ENCODE peak calls at places on chromosome 2, in four cellular contexts. One of them, this sample, is unnamed.

GRCh38 chr2:120108049-120108448 is 95.2 kb downstream of the EPB41L5 start:
- DNase-seq in GM12891: no peak
- DNase-seq in GM12878: no peak
- DNase-seq in H1: no peak
- DNase-seq in this sample: no peak

GRCh38 chr2:75403991-75404428 is 156.7 kb downstream of the EVA1A start:
- DNase-seq in GM12891: no peak
- DNase-seq in GM12878: peak; percentile 36
- DNase-seq in H1: peak; percentile 21
- DNase-seq in this sample: no peak

GRCh38 chr2:8116661-8117060 is 565.2 kb upstream of the ID2 start:
- DNase-seq in GM12878: peak; percentile 64
- DNase-seq in GM12891: peak; percentile 24
- DNase-seq in H1: no peak
- DNase-seq in this sample: peak; percentile 26

GRCh38 chr2:8551622-8552074 is 130.2 kb upstream of the ID2 start:
- DNase-seq in GM12891: peak; percentile 56
- DNase-seq in H1: no peak
- DNase-seq in GM12878: no peak
- DNase-seq in this sample: peak; percentile 54

GRCh38 chr2:49224426-49225010 is 70.2 kb upstream of the FSHR start:
- DNase-seq in GM12878: no peak
- DNase-seq in H1: no peak
- DNase-seq in GM12891: no peak
- DNase-seq in this sample: no peak

GRCh38 chr2:201218780-201219179 is 35.8 kb downstream of the CASP10 start:
- DNase-seq in H1: no peak
- DNase-seq in GM12878: no peak
- DNase-seq in GM12891: no peak
- DNase-seq in this sample: no peak

GRCh38 chr2:158391876-158392275 is 64.7 kb downstream of the CCDC148 start:
- DNase-seq in GM12891: no peak
- DNase-seq in GM12878: no peak
- DNase-seq in H1: no peak
- DNase-seq in this sample: no peak

GRCh38 chr2:240250985-240251847 is 110.8 kb upstream of the OTOS start:
- DNase-seq in H1: no peak
- DNase-seq in GM12891: no peak
- DNase-seq in GM12878: no peak
- DNase-seq in this sample: no peak

GRCh38 chr2:116922414-116922813 is 892.1 kb upstream of the DDX18 start:
- DNase-seq in GM12878: no peak
- DNase-seq in H1: no peak
- DNase-seq in GM12891: no peak
- DNase-seq in this sample: no peak

GRCh38 chr2:109324859-109325258 is 195.9 kb downstream of the SH3RF3 start:
- DNase-seq in GM12878: no peak
- DNase-seq in GM12891: no peak
- DNase-seq in H1: no peak
- DNase-seq in this sample: no peak

GRCh38 chr2:2868065-2868464 is 509.6 kb downstream of the EIPR1 start:
- DNase-seq in H1: no peak
- DNase-seq in GM12878: no peak
- DNase-seq in GM12891: no peak
- DNase-seq in this sample: no peak

GRCh38 chr2:23456881-23457760 is 72.1 kb downstream of the KLHL29 start:
- DNase-seq in GM12878: no peak
- DNase-seq in H1: no peak
- DNase-seq in GM12891: no peak
- DNase-seq in this sample: no peak

GRCh38 chr2:239805043-239805329 is 220.2 kb downstream of the NDUFA10 start:
- DNase-seq in GM12878: no peak
- DNase-seq in GM12891: no peak
- DNase-seq in H1: no peak
- DNase-seq in this sample: no peak

GRCh38 chr2:162926501-162926900 is 87.9 kb upstream of the KCNH7 start:
- DNase-seq in H1: no peak
- DNase-seq in GM12878: no peak
- DNase-seq in GM12891: no peak
- DNase-seq in this sample: no peak

GRCh38 chr2:239711911-239712570 is 311.2 kb upstream of the HDAC4 start:
- DNase-seq in GM12891: no peak
- DNase-seq in GM12878: no peak
- DNase-seq in H1: no peak
- DNase-seq in this sample: no peak

GRCh38 chr2:183063083-183063482 is 15.5 kb upstream of the DUSP19 start:
- DNase-seq in GM12891: no peak
- DNase-seq in GM12878: no peak
- DNase-seq in H1: no peak
- DNase-seq in this sample: no peak

GRCh38 chr2:41136966-41137494 is 685.1 kb upstream of the SLC8A1 start:
- DNase-seq in H1: no peak
- DNase-seq in GM12891: no peak
- DNase-seq in GM12878: no peak
- DNase-seq in this sample: no peak

GRCh38 chr2:224098473-224098872 is 59.4 kb upstream of the SERPINE2 start:
- DNase-seq in GM12878: no peak
- DNase-seq in H1: no peak
- DNase-seq in GM12891: no peak
- DNase-seq in this sample: no peak

DNA sequence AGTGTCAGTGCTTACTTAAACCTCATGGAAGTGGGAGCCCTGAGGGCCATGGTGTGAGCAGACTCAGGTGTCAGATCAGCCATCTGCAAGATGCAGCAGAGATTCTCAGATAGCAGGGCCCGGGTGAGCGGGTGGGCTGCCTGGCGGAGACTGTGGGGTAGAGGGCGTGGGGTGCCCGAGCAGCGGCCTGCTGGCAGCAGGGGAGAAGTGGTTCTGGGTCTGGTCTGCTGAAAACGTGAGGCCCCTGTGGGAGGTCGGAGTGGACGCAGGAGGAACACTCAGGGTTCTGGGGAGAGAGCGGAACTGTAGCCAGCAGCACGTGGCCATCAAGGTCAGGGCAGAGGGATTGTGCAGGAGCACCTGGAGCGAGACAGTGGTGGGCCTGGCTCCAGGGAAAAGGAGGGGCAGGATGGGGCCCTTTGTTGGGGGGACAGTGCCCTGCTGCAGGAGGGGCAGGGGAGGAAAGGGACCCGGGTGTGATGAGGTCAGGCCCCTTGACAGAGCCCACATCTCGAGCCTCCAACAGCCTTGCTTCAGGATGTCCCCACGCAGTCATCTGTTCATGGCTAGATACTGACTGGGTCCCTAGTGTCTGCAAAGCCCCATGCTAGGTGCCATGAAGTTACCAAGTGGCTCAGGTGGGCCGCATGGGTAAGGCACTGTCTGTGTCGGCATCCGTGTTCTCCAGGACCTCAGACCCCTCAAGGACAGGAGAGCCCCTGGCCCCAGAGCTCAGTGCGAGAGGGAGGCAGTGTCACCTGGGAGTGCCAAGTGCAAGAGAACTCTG is 2.7 kb upstream of the ESPNL start:
- DNase-seq in H1: no peak
- DNase-seq in GM12878: no peak
- DNase-seq in GM12891: no peak
- DNase-seq in this sample: no peak
- TF ChIP-seq POLR2AphosphoS5 in H1: no peak
- TF ChIP-seq POLR2AphosphoS5 in GM12878: no peak
- TF ChIP-seq POLR2AphosphoS5 in GM12891: no peak
- TF ChIP-seq POLR2AphosphoS5 in this sample: no peak

GRCh38 chr2:86562891-86563649 is at the start of gene CHMP3:
- DNase-seq in H1: peak; percentile 82
- DNase-seq in GM12891: peak; percentile 85
- DNase-seq in GM12878: peak; percentile 94
- DNase-seq in this sample: peak; percentile 86
- TF ChIP-seq POLR2A in H1: no peak
- TF ChIP-seq POLR2A in GM12891: peak; percentile 85
- TF ChIP-seq POLR2A in GM12878: peak; percentile 93
- TF ChIP-seq POLR2A in this sample: peak; percentile 94

DNA sequence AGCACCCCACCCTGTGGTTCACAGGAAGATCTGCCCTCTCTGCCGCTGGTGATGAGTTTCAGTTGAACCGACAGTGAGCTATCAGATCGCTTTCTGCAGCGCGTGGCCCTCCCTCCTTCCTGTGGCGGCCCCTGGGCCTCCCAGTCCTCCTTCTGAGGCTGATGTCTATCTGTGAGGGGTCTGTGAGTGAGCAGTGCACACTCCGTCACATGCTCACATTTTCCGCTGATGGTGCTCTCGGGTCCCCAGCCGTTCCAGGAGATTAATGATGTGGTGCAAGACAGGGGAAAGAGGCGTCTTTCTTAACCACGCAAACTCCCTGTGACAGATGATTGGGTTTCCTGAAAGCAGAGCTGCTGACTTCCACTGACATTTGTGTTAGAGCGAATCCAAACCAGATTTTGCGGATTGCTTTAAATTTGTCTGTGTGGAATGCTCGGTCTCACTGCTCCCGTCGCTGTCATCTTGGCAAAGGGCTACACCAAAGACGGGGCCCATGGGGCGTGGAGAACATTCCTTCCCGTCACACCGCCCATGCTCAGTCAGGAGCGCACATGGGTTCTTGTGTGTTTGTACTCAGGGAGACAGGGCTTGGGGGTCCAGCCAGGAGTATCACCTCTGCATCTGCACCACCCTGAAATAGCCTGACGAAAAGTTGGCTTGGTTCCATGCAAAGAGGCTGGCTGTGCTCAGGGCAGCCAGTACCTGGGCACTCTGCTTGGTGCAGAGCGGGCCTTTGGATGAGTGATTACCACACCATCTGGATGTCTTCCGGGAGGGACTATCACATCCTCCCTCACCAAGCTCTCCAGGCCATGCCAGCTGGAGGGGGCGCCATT is 154.7 kb upstream of the HS6ST1 start:
- DNase-seq in GM12891: peak; percentile 64
- DNase-seq in H1: no peak
- DNase-seq in GM12878: peak; percentile 41
- DNase-seq in this sample: peak; percentile 53
- TF ChIP-seq TAF1 in GM12891: no peak
- TF ChIP-seq TAF1 in H1: no peak
- TF ChIP-seq TAF1 in GM12878: no peak
- TF ChIP-seq TAF1 in this sample: no peak

GRCh38 chr2:219452361-219453317 is 18.0 kb downstream of the SPEG start:
- DNase-seq in GM12878: no peak
- DNase-seq in GM12891: no peak
- DNase-seq in H1: no peak
- DNase-seq in this sample: no peak

GRCh38 chr2:219451626-219452360 is 17.1 kb downstream of the SPEG start:
- DNase-seq in GM12878: no peak
- DNase-seq in H1: no peak
- DNase-seq in GM12891: no peak
- DNase-seq in this sample: no peak

GRCh38 chr2:219453691-219454131 is 19.1 kb downstream of the SPEG start:
- DNase-seq in GM12878: no peak
- DNase-seq in GM12891: no peak
- DNase-seq in H1: no peak
- DNase-seq in this sample: no peak

GRCh38 chr2:219455635-219456034 is 21.0 kb downstream of the SPEG start:
- DNase-seq in H1: no peak
- DNase-seq in GM12891: no peak
- DNase-seq in GM12878: no peak
- DNase-seq in this sample: no peak

GRCh38 chr2:219454217-219454616 is 19.6 kb downstream of the SPEG start:
- DNase-seq in GM12891: no peak
- DNase-seq in GM12878: no peak
- DNase-seq in H1: no peak
- DNase-seq in this sample: no peak
- TF ChIP-seq POLR2AphosphoS5 in GM12891: no peak
- TF ChIP-seq POLR2AphosphoS5 in GM12878: no peak
- TF ChIP-seq POLR2AphosphoS5 in H1: no peak
- TF ChIP-seq POLR2AphosphoS5 in this sample: no peak

GRCh38 chr2:233165895-233166661 is 85.4 kb upstream of the ATG16L1 start:
- DNase-seq in GM12891: no peak
- DNase-seq in H1: no peak
- DNase-seq in GM12878: no peak
- DNase-seq in this sample: no peak
- TF ChIP-seq POLR2A in GM12891: no peak
- TF ChIP-seq POLR2A in H1: no peak
- TF ChIP-seq POLR2A in GM12878: no peak
- TF ChIP-seq POLR2A in this sample: no peak

GRCh38 chr2:98749053-98749450 is 18.1 kb upstream of the MGAT4A start:
- DNase-seq in GM12891: no peak
- DNase-seq in H1: no peak
- DNase-seq in GM12878: no peak
- DNase-seq in this sample: no peak
- TF ChIP-seq TAF1 in GM12891: no peak
- TF ChIP-seq TAF1 in H1: no peak
- TF ChIP-seq TAF1 in GM12878: no peak
- TF ChIP-seq TAF1 in this sample: no peak

DNA sequence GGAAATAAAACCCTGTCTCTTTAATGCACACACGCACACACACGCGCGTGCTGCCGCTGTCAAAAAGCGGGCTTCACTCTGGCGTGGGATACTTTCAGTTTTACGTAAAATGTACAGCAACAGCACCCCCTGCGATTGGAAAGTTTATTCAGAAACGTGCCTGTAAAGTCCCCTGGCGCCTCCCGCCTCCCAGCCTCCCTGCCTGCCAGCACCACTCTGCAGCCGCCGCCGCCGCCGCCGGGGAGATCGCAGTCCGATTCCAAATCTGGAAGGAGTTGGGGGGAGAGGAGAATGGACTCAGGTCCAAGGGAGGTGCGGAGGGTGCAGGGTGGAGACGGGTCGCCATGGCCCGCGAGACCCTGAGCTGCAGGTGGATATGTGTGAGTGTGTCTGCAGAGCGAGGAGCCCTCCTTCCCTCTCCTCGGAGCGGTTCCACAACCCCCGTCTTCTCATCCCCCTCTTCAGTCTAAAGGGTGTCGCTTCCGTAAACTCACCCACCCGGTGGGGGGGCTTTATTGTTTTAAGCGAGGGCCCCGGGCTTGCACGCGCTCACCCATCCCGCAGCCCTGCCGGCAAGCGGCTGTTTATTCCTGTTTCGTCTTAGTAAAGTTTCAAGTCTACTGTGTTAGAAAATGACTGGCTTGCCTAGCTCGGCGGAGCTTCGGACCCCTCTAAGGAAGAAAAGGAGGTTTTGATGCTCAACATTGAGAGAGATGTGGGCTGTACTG is 1.8 kb upstream of the BCL11A start:
- DNase-seq in GM12878: no peak
- DNase-seq in H1: no peak
- DNase-seq in GM12891: no peak
- DNase-seq in this sample: peak; percentile 39
- TF ChIP-seq POLR2AphosphoS5 in GM12878: no peak
- TF ChIP-seq POLR2AphosphoS5 in H1: no peak
- TF ChIP-seq POLR2AphosphoS5 in GM12891: no peak
- TF ChIP-seq POLR2AphosphoS5 in this sample: no peak

DNA sequence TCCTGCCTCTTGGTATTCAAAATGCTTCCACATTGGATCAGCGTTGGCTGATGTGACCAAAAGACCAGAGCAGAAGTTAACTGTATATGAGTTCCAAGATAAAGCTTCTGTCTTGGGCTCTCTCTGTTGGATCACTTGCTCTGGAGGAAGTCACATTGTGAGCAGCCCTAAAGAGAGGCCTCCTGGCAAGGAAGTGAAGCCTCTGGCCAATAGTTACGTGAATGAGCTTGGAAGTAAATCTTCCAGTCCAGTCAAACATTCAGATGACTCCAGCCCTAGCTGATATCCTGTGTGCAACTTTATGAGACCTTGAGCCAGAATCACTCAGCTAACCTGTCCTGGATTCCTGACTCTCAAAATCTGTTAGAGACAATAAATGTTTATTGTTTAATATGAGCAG is 67.7 kb upstream of the CDKL4 start:
- DNase-seq in H1: no peak
- DNase-seq in GM12878: no peak
- DNase-seq in GM12891: no peak
- DNase-seq in this sample: no peak
- TF ChIP-seq POLR2A in H1: no peak
- TF ChIP-seq POLR2A in GM12878: no peak
- TF ChIP-seq POLR2A in GM12891: no peak
- TF ChIP-seq POLR2A in this sample: no peak